ENCODE peak calls at places on chromosomes 4 and X, in four cellular contexts. One of them, this sample, is unnamed.

GRCh38 chr4:110514889-110515479 is 39.0 kb downstream of the ENPEP start:
- DNase-seq in thoracic aorta: no peak
- DNase-seq in A549: no peak
- DNase-seq in Peyer's patch: no peak
- DNase-seq in this sample: no peak

GRCh38 chr4:165663411-165663810 is 209.6 kb upstream of the TLL1 start:
- DNase-seq in Peyer's patch: no peak
- DNase-seq in A549: no peak
- DNase-seq in thoracic aorta: no peak
- DNase-seq in this sample: no peak

GRCh38 chr4:182880387-182881356 is 36.5 kb downstream of the DCTD start:
- DNase-seq in Peyer's patch: no peak
- DNase-seq in thoracic aorta: no peak
- DNase-seq in A549: no peak
- DNase-seq in this sample: no peak

GRCh38 chr4:13544556-13545393 is 467 bp upstream of the NKX3-2 start:
- DNase-seq in A549: peak
- DNase-seq in thoracic aorta: no peak
- DNase-seq in Peyer's patch: peak
- DNase-seq in this sample: peak

GRCh38 chrX:29071525-29071924 is 484.3 kb downstream of the IL1RAPL1 start:
- DNase-seq in A549: no peak
- DNase-seq in thoracic aorta: no peak
- DNase-seq in Peyer's patch: no peak
- DNase-seq in this sample: no peak

GRCh38 chrX:30577362-30577961 is at the start of gene TASL:
- DNase-seq in Peyer's patch: peak
- DNase-seq in A549: no peak
- DNase-seq in thoracic aorta: no peak
- DNase-seq in this sample: no peak

GRCh38 chr4:76611164-76611563 is 176.1 kb downstream of the SHROOM3 start:
- DNase-seq in Peyer's patch: no peak
- DNase-seq in thoracic aorta: no peak
- DNase-seq in A549: no peak
- DNase-seq in this sample: no peak

GRCh38 chr4:71237626-71238025 is 101.2 kb upstream of the SLC4A4 start:
- DNase-seq in A549: no peak
- DNase-seq in thoracic aorta: no peak
- DNase-seq in Peyer's patch: no peak
- DNase-seq in this sample: no peak

GRCh38 chrX:31845003-31845402 is 773.2 kb upstream of the FTHL17 start:
- DNase-seq in Peyer's patch: no peak
- DNase-seq in thoracic aorta: no peak
- DNase-seq in A549: no peak
- DNase-seq in this sample: no peak

GRCh38 chr4:169098054-169098896 is 88.2 kb upstream of the CBR4 start:
- DNase-seq in A549: no peak
- DNase-seq in Peyer's patch: no peak
- DNase-seq in thoracic aorta: no peak
- DNase-seq in this sample: no peak

GRCh38 chr4:186958951-186959350 is 235.3 kb upstream of the FAT1 start:
- DNase-seq in Peyer's patch: no peak
- DNase-seq in thoracic aorta: no peak
- DNase-seq in A549: no peak
- DNase-seq in this sample: no peak

GRCh38 chrX:132622130-132622529 is 133.3 kb upstream of the MBNL3 start:
- DNase-seq in thoracic aorta: no peak
- DNase-seq in Peyer's patch: no peak
- DNase-seq in A549: no peak
- DNase-seq in this sample: no peak

GRCh38 chr4:38322709-38323108 is 341.3 kb upstream of the KLF3 start:
- DNase-seq in thoracic aorta: no peak
- DNase-seq in Peyer's patch: no peak
- DNase-seq in A549: no peak
- DNase-seq in this sample: no peak

GRCh38 chr4:146582864-146583263 is 55.8 kb upstream of the POU4F2 start:
- DNase-seq in Peyer's patch: no peak
- DNase-seq in A549: no peak
- DNase-seq in thoracic aorta: no peak
- DNase-seq in this sample: no peak

GRCh38 chrX:121011254-121011653 is 25.7 kb upstream of the CT47A1 start:
- DNase-seq in thoracic aorta: no peak
- DNase-seq in A549: no peak
- DNase-seq in Peyer's patch: no peak
- DNase-seq in this sample: no peak

GRCh38 chr4:8069102-8069752 is 89.4 kb downstream of the ABLIM2 start:
- DNase-seq in thoracic aorta: no peak
- DNase-seq in Peyer's patch: no peak
- DNase-seq in A549: no peak
- DNase-seq in this sample: no peak

GRCh38 chr4:187283306-187283705 is 559.6 kb upstream of the FAT1 start:
- DNase-seq in Peyer's patch: no peak
- DNase-seq in thoracic aorta: no peak
- DNase-seq in A549: no peak
- DNase-seq in this sample: no peak

GRCh38 chr4:54400802-54401201 is 171.7 kb downstream of the PDGFRA start:
- DNase-seq in thoracic aorta: no peak
- DNase-seq in Peyer's patch: no peak
- DNase-seq in A549: no peak
- DNase-seq in this sample: no peak

GRCh38 chrX:2954541-2954940 is 25.4 kb upstream of the ARSD start:
- DNase-seq in A549: no peak
- DNase-seq in thoracic aorta: no peak
- DNase-seq in Peyer's patch: peak
- DNase-seq in this sample: no peak

GRCh38 chrX:24097741-24098140 is 43.0 kb downstream of the EIF2S3 start:
- DNase-seq in thoracic aorta: no peak
- DNase-seq in A549: no peak
- DNase-seq in Peyer's patch: no peak
- DNase-seq in this sample: no peak

GRCh38 chr4:24210332-24210902 is 320.6 kb upstream of the PPARGC1A start:
- DNase-seq in thoracic aorta: peak
- DNase-seq in A549: peak
- DNase-seq in Peyer's patch: peak
- DNase-seq in this sample: no peak

GRCh38 chr4:122617597-122618593 is 3.0 kb downstream of the IL21 start:
- DNase-seq in thoracic aorta: no peak
- DNase-seq in Peyer's patch: no peak
- DNase-seq in A549: no peak
- DNase-seq in this sample: no peak

GRCh38 chrX:94107981-94108380 is 434.0 kb downstream of the FAM133A start:
- DNase-seq in A549: no peak
- DNase-seq in thoracic aorta: no peak
- DNase-seq in Peyer's patch: no peak
- DNase-seq in this sample: no peak

GRCh38 chr4:186719925-186720694 is 3.5 kb downstream of the FAT1 start:
- DNase-seq in Peyer's patch: no peak
- DNase-seq in A549: no peak
- DNase-seq in thoracic aorta: no peak
- DNase-seq in this sample: no peak

GRCh38 chr4:88706574-88706973 is 8.9 kb upstream of the NAP1L5 start:
- DNase-seq in Peyer's patch: no peak
- DNase-seq in A549: peak
- DNase-seq in thoracic aorta: no peak
- DNase-seq in this sample: no peak

GRCh38 chr4:124265701-124266100 is 446.8 kb downstream of the ANKRD50 start:
- DNase-seq in thoracic aorta: no peak
- DNase-seq in A549: no peak
- DNase-seq in Peyer's patch: no peak
- DNase-seq in this sample: no peak

GRCh38 chr4:87910795-87911194 is 64.7 kb upstream of the SPP1 start:
- DNase-seq in Peyer's patch: no peak
- DNase-seq in thoracic aorta: no peak
- DNase-seq in A549: no peak
- DNase-seq in this sample: no peak

GRCh38 chr4:67704843-67705242 is 3.9 kb upstream of the UBA6 start:
- DNase-seq in thoracic aorta: no peak
- DNase-seq in A549: no peak
- DNase-seq in Peyer's patch: no peak
- DNase-seq in this sample: no peak

GRCh38 chr4:152258391-152258790 is 277.5 kb downstream of the FBXW7 start:
- DNase-seq in Peyer's patch: no peak
- DNase-seq in thoracic aorta: no peak
- DNase-seq in A549: no peak
- DNase-seq in this sample: no peak

GRCh38 chrX:118566359-118566758 is 70.7 kb downstream of the DOCK11 start:
- DNase-seq in thoracic aorta: no peak
- DNase-seq in Peyer's patch: no peak
- DNase-seq in A549: no peak
- DNase-seq in this sample: no peak

GRCh38 chr4:88609387-88609786 is 17.1 kb downstream of the HERC3 start:
- DNase-seq in A549: no peak
- DNase-seq in thoracic aorta: no peak
- DNase-seq in Peyer's patch: no peak
- DNase-seq in this sample: no peak

GRCh38 chr4:128847074-128847724 is 37.7 kb downstream of the JADE1 start:
- DNase-seq in thoracic aorta: no peak
- DNase-seq in Peyer's patch: no peak
- DNase-seq in A549: no peak
- DNase-seq in this sample: no peak

GRCh38 chr4:97493815-97494518 is 649.3 kb downstream of the STPG2 start:
- DNase-seq in thoracic aorta: no peak
- DNase-seq in Peyer's patch: no peak
- DNase-seq in A549: no peak
- DNase-seq in this sample: no peak

GRCh38 chrX:1577845-1578244 is 13.6 kb upstream of the AKAP17A start:
- DNase-seq in A549: no peak
- DNase-seq in Peyer's patch: no peak
- DNase-seq in thoracic aorta: no peak
- DNase-seq in this sample: no peak

GRCh38 chr4:114860791-114861190 is 252.6 kb downstream of the NDST4 start:
- DNase-seq in Peyer's patch: no peak
- DNase-seq in thoracic aorta: no peak
- DNase-seq in A549: no peak
- DNase-seq in this sample: no peak

GRCh38 chr4:78754872-78755271 is 21.3 kb upstream of the BMP2K start:
- DNase-seq in A549: no peak
- DNase-seq in thoracic aorta: no peak
- DNase-seq in Peyer's patch: no peak
- DNase-seq in this sample: no peak

DNA sequence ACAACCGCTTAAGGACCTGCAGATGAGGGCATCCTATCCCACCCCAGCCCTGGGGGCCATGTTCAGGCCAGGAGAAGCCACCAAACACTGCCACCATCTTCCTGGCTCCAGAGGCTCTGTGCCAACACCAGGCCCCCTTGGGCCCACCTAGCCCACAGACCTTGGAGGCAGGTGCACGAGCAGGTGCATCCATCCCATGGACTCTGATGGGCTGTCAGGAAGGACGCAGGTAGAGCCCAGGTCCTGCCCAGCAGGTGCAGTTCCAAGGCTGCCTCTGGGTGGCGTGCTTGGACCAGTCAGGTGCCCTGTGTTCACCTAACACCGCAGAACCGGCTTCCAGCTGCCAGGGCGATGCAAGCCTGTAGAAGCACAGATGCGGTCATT is 22.8 kb upstream of the PDE6B start:
- DNase-seq in A549: no peak
- DNase-seq in thoracic aorta: no peak
- DNase-seq in Peyer's patch: peak
- DNase-seq in this sample: peak
- TF ChIP-seq CTCF in A549: no peak
- TF ChIP-seq CTCF in thoracic aorta: no peak
- TF ChIP-seq CTCF in Peyer's patch: peak
- TF ChIP-seq CTCF in this sample: peak

DNA sequence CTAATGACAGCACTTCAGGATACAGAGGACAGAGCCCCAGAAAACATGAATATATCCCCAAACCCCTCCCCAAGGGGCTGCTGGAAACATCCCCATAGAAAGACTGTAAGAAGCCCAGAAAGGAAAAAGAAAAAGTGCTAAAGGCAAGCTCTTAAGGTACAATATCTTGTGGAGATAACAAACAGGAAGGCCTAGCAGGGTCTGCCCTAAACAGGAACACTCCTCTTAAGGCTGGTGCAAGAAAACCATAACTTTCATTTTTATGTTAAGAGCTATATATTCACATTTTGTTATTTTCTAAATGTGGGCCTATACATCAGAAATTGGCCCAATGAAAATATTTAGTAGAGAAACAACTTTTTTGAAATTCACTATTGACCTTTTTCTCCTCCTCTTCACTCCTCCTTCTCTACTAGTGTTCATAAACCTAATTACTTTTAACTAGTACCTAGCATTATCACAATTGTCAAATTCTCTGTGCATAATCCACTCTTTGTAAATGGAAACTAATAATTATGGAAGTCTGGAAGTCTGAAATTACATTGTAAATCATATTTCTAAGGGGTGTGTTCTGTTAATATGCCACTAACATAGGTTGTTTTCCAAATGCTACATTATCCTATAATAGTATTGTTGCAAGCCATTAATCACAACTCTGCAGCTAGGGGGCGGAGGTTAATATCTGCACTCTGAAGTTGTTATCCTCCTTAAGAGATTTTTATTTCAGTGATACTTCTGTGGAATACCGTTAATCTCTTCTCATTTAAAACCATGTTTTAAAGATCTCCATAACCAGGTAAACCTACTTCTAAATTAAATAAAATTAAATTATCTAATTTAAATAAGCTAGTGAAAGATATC is 59.8 kb downstream of the CASK start:
- DNase-seq in thoracic aorta: no peak
- DNase-seq in A549: no peak
- DNase-seq in Peyer's patch: no peak
- DNase-seq in this sample: no peak
- TF ChIP-seq CTCF in thoracic aorta: no peak
- TF ChIP-seq CTCF in A549: no peak
- TF ChIP-seq CTCF in Peyer's patch: peak
- TF ChIP-seq CTCF in this sample: no peak

DNA sequence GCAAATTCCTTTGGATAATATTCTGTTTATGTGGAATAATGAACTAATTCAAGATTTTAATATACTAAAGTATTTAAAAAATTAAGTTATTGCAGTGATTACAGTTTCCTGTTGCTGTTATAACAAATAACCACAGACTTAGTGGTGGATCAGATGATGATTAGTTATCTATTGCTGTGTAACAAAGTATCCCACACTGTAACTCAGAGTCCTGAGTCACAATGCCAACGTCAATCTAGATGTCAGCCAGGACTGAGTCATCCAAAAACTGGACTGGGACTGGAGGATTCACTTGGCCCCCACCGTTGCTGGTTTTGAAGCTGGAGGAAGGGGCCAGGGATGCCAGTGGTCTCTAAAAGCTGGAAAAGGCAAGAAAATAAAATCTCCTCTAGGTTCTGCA is 148.1 kb upstream of the SLC7A11 start:
- DNase-seq in A549: no peak
- DNase-seq in Peyer's patch: no peak
- DNase-seq in thoracic aorta: no peak
- DNase-seq in this sample: no peak
- TF ChIP-seq CTCF in A549: no peak
- TF ChIP-seq CTCF in Peyer's patch: no peak
- TF ChIP-seq CTCF in thoracic aorta: no peak
- TF ChIP-seq CTCF in this sample: no peak

GRCh38 chrX:36869457-36869856 is 138.7 kb upstream of the FAM47C start:
- DNase-seq in Peyer's patch: no peak
- DNase-seq in A549: no peak
- DNase-seq in thoracic aorta: no peak
- DNase-seq in this sample: no peak

GRCh38 chrX:36868592-36868991 is 139.6 kb upstream of the FAM47C start:
- DNase-seq in Peyer's patch: no peak
- DNase-seq in A549: no peak
- DNase-seq in thoracic aorta: no peak
- DNase-seq in this sample: no peak

GRCh38 chrX:36867143-36867542 is 141.0 kb upstream of the FAM47C start:
- DNase-seq in Peyer's patch: no peak
- DNase-seq in A549: peak
- DNase-seq in thoracic aorta: no peak
- DNase-seq in this sample: no peak
- TF ChIP-seq CTCF in Peyer's patch: peak
- TF ChIP-seq CTCF in A549: peak
- TF ChIP-seq CTCF in thoracic aorta: peak
- TF ChIP-seq CTCF in this sample: peak

This sample was measured in mesothelial cell of epicardium.